ENCODE peak calls at places on chromosome 12, in ten cellular contexts. T is Peyer's patch; X is CD8-positive, alpha-beta T cell; O is hepatocyte; S is tibial artery; Y is IMR-90; D is SJCRH30; Q is HepG2; H is CD8-positive, alpha-beta memory T cell; C is thoracic aorta. G is an unnamed sample.
A peak's percentile ranks its signal among the peaks of the same experiment; 100 is the strongest.

GRCh38 chr12:544142-544541 is 84.4 kb downstream of the B4GALNT3 start:
- DNase-seq in C (no peak), T (no peak), H (no peak), O (no peak), S (no peak), D (no peak), X (no peak), Y (no peak), Q (no peak), G (no peak)

GRCh38 chr12:103840399-103840880 is 594 bp downstream of the NT5DC3 start:
- DNase-seq in D (no peak), S (peak; percentile 37), Q (no peak), X (no peak), C (peak; percentile 35), Y (peak; percentile 25), H (peak; percentile 45), T (peak; percentile 23), O (no peak), G (no peak)

GRCh38 chr12:110245278-110245868 is 35.7 kb upstream of the ATP2A2 start:
- DNase-seq in T (peak; percentile 43), S (no peak), Q (peak; percentile 29), Y (no peak), X (peak; percentile 49), O (no peak), D (no peak), C (no peak), H (peak; percentile 60), G (no peak)

GRCh38 chr12:25553083-25553482 is at the start of gene LMNTD1:
- DNase-seq in H (no peak), C (no peak), O (peak; percentile 10), X (no peak), Y (peak; percentile 89), D (no peak), Q (no peak), S (no peak), T (no peak), G (no peak)

GRCh38 chr12:106329231-106329985 is 26.9 kb downstream of the TCP11L2 start:
- DNase-seq in D (no peak), S (no peak), T (no peak), C (no peak), X (no peak), Y (no peak), H (no peak), O (no peak), Q (no peak), G (no peak)

GRCh38 chr12:96416033-96416790 is 16.0 kb upstream of the CDK17 start:
- DNase-seq in Y (peak; percentile 95), D (no peak), C (no peak), T (no peak), O (no peak), S (no peak), Q (peak; percentile 21), X (no peak), H (no peak), G (no peak)

GRCh38 chr12:90280564-90281058 is 572.0 kb upstream of the ATP2B1 start:
- DNase-seq in O (no peak), C (no peak), Y (no peak), Q (no peak), H (no peak), T (no peak), S (no peak), D (no peak), X (no peak), G (no peak)

GRCh38 chr12:92573104-92573503 is 129.7 kb upstream of the PLEKHG7 start:
- DNase-seq in C (no peak), O (no peak), T (no peak), Y (no peak), X (no peak), H (no peak), S (no peak), D (no peak), Q (no peak), G (no peak)

GRCh38 chr12:38053655-38054464 is 262.7 kb upstream of the ALG10B start:
- DNase-seq in T (no peak), S (no peak), O (no peak), Q (peak; percentile 70), Y (no peak), X (no peak), C (no peak), D (peak; percentile 30), H (no peak), G (no peak)

GRCh38 chr12:24230061-24230460 is 280.6 kb upstream of the SOX5 start:
- DNase-seq in T (no peak), D (no peak), C (no peak), S (no peak), O (no peak), Y (no peak), H (no peak), X (no peak), Q (no peak), G (no peak)

GRCh38 chr12:110661337-110661972 is 27.5 kb downstream of the HVCN1 start:
- DNase-seq in Q (no peak), S (peak; percentile 50), C (no peak), X (peak; percentile 56), H (peak; percentile 76), T (peak; percentile 88), Y (no peak), D (no peak), O (no peak), G (peak; percentile 22)

DNA sequence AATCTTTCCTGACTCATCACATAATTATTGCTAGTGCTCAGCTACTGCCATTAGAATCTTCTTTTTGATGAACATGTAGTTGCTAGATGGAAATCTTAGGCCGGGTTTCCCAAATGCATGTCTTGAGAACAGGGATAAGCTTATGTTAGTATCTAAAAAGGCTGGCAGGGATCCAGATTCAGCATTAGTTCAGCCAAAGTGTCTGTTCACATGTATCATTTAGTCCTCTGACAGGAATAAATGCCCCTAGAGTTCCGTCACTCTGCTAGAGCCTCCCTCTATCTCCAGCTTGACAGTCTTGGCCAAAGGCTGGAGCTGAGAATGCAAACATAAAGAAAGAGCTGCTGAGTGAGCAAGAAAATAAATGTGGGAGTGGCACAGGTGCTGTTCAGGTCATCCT is 13.8 kb upstream of the NELL2 start:
- DNase-seq in D (no peak), Y (no peak), Q (no peak), O (no peak), X (no peak), H (no peak), S (no peak), T (no peak), C (no peak), G (no peak)
- H3K4me1 ChIP-seq in D (no peaks in the 10 kb centered on the region), Y (no peaks in the 10 kb centered on the region), Q (no peaks in the 10 kb centered on the region), O (no peaks in the 10 kb centered on the region), X (no peaks in the 10 kb centered on the region), H (no peaks in the 10 kb centered on the region), S (no peaks in the 10 kb centered on the region), T (no peaks in the 10 kb centered on the region), C (no peaks in the 10 kb centered on the region), G (no peaks in the 10 kb centered on the region)

DNA sequence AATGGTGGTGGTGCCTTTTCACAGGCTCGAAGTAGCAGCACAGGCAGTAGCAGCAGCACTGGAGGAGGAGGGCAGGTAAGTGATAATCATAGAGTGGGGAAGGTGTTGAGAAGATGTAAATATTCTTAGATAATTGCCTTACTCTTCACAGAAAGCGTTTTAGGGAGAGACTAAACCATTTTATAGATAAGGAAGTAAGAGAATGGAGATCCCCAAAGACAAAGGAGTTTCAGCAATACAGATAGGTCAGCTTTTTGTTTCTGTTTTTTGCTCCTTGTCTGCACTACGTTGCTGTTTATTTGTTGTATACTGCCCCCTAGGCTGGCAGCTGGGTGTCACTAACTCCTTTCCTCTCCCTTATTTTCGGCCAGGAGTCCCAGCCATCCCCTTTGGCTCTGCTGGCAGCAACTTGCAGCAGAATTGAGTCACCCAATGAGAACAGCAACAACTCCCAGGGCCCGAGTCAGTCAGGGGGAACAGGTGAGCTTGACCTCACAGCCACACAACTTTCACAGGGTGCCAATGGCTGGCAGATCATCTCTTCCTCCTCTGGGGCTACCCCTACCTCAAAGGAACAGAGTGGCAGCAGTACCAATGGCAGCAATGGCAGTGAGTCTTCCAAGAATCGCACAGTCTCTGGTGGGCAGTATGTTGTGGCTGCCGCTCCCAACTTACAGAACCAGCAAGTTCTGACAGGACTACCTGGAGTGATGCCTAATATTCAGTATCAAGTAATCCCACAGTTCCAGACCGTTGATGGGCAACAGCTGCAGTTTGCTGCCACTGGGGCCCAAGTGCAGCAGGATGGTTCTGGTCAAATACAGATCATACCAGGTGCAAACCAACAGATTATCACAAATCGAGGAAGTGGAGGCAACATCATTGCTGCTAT is 2.0 kb downstream of the SP1 start:
- DNase-seq in S (peak; percentile 64), H (peak; percentile 57), D (peak; percentile 13), X (peak; percentile 43), Q (peak; percentile 56), T (peak; percentile 44), C (no peak), Y (peak; percentile 44), O (peak; percentile 54), G (peak; percentile 34)
- H3K4me1 ChIP-seq in S (peaks cover 68% of the 10 kb centered on the region), H (peaks cover 56% of the 10 kb centered on the region), D (peaks cover 7% of the 10 kb centered on the region), X (peaks cover 61% of the 10 kb centered on the region), Q (peaks cover 65% of the 10 kb centered on the region), T (peaks cover 3% of the 10 kb centered on the region), C (peaks cover 55% of the 10 kb centered on the region), Y (peaks cover 16% of the 10 kb centered on the region), O (peaks cover 52% of the 10 kb centered on the region), G (peaks cover 37% of the 10 kb centered on the region)

DNA sequence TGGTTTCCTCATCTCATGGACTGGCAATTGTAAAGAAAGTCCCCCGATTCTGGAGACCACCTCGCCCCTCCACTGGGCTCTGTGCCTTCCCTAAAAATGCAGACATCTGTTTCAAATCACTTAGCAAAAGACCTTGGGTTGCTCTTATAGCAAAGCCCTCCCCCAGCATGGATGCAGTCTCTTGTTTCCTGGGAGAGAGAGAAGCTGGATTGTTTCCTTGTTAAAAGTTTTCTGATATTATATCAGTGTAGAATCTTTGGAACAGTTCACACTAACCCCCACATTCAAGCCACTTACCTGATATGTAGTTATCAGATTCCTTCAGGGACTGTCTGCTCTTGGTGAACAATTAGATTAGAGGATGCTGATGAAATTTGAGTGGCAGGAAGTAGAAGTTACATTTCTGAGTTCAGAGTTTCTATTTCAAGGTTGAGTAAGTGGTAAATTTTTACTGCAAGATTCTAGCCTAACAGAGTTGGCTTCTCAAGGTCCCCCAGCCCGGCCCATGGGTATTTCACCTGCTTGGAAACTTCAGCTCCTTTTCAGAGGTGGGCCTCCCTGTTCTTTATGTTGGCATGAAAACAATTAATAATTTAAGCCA is 56.4 kb downstream of the PLXNC1 start:
- DNase-seq in D (no peak), Q (no peak), X (no peak), O (no peak), S (no peak), T (no peak), H (no peak), C (no peak), Y (no peak), G (no peak)
- H3K4me1 ChIP-seq in D (no peaks in the 10 kb centered on the region), Q (peaks cover 61% of the 10 kb centered on the region), X (peaks cover 50% of the 10 kb centered on the region), O (peaks cover 5% of the 10 kb centered on the region), S (peaks cover 15% of the 10 kb centered on the region), T (no peaks in the 10 kb centered on the region), H (peaks cover 57% of the 10 kb centered on the region), C (peaks cover 14% of the 10 kb centered on the region), Y (no peaks in the 10 kb centered on the region), G (no peaks in the 10 kb centered on the region)

DNA sequence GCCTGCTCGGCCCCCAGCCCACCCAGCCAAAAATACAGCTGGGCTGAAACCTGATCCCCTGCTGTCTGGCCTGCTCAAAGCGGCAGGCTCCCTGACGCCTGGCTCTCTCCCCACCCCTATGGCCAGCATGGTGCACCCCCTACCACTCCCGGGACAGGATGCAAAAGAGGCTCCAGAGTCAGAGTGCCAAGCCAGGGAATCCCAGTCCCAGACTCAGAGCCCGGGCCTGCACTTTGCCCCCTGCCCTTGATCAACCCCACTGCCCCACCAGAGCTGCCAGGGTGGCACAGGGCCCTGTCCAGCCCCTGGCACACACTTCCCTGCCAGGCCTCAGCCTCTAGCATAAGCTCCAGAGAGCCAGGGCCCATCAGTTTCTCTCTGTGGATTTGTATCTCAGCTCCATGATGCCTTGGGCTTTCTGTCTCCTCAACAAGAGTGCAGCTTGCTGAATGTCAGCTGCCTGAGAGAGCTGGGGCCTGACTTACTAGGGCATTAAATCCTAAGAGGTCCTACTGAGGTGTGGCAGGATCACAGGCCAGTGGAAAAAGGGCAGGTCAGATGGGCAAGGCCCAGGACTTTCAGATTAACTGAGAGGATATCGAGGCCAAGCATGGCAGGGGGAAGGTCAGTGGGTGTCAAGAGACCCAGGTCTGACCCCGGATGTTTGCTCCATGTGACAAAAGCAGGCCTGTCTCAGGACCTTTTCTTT is 13.9 kb downstream of the ACVRL1 start:
- DNase-seq in C (no peak), O (no peak), X (no peak), H (no peak), Y (no peak), D (peak; percentile 88), S (no peak), T (no peak), Q (no peak), G (no peak)
- H3K4me1 ChIP-seq in C (no peaks in the 10 kb centered on the region), O (peaks cover 24% of the 10 kb centered on the region), X (peaks cover 4% of the 10 kb centered on the region), H (no peaks in the 10 kb centered on the region), Y (peaks cover 16% of the 10 kb centered on the region), D (peaks cover 45% of the 10 kb centered on the region), S (peaks cover 11% of the 10 kb centered on the region), T (no peaks in the 10 kb centered on the region), Q (peaks cover 42% of the 10 kb centered on the region), G (peaks cover 3% of the 10 kb centered on the region)

G was measured in breast epithelium.